ENCODE peak calls at places on chromosome 12, in seven cellular contexts. C is stimulated activated CD4-positive, alpha-beta T cell treated with anti-CD3 and anti-CD28 coated beads, Interleukin-4, amount 100 ng/mL, for 4 hours; N is M059J; E is left lung; J is activated naive CD4-positive, alpha-beta T cell; S is mucosa of gallbladder; I is astrocyte. G is an unnamed sample.
A peak's percentile ranks its signal among the peaks of the same experiment; 100 is the strongest.

GRCh38 chr12:32273712-32274111 is 125.6 kb upstream of the FGD4 start:
- DNase-seq in C (peak; percentile 15), N (no peak), E (no peak), J (peak; percentile 3), S (peak; percentile 15), I (no peak), G (no peak)

GRCh38 chr12:4978737-4979136 is 64.9 kb upstream of the KCNA5 start:
- DNase-seq in C (no peak), N (no peak), E (no peak), J (no peak), S (no peak), I (no peak), G (no peak)

GRCh38 chr12:24042651-24043050 is 93.2 kb upstream of the SOX5 start:
- DNase-seq in C (no peak), N (no peak), E (no peak), J (no peak), S (no peak), I (no peak), G (no peak)

GRCh38 chr12:93167331-93167730 is 210.4 kb upstream of the NUDT4 start:
- DNase-seq in C (no peak), N (no peak), E (no peak), J (no peak), S (no peak), I (no peak), G (no peak)

GRCh38 chr12:104672501-104673265 is 215.9 kb downstream of the CHST11 start:
- DNase-seq in C (no peak), N (peak; percentile 80), E (peak; percentile 73), J (no peak), S (peak; percentile 37), I (peak; percentile 47), G (no peak)

GRCh38 chr12:12560587-12561304 is 1.9 kb downstream of the DUSP16 start:
- DNase-seq in C (peak; percentile 18), N (peak; percentile 83), E (peak; percentile 48), J (no peak), S (peak; percentile 55), I (peak; percentile 81), G (peak; percentile 7)

GRCh38 chr12:108777156-108777555 is 45.8 kb upstream of the CORO1C start:
- DNase-seq in C (no peak), N (no peak), E (no peak), J (no peak), S (no peak), I (no peak), G (no peak)

GRCh38 chr12:9378430-9378835 is 170.2 kb upstream of the PZP start:
- DNase-seq in C (no peak), N (peak; percentile 17), E (no peak), J (no peak), S (no peak), I (no peak), G (no peak)

GRCh38 chr12:90331821-90332220 is 623.2 kb downstream of the CCER1 start:
- DNase-seq in C (no peak), N (no peak), E (no peak), J (no peak), S (no peak), I (no peak), G (no peak)

GRCh38 chr12:24822121-24822899 is 126.6 kb downstream of the BCAT1 start:
- DNase-seq in C (no peak), N (peak; percentile 84), E (no peak), J (no peak), S (no peak), I (peak; percentile 93), G (no peak)

GRCh38 chr12:121476477-121476876 is 76.6 kb downstream of the RNF34 start:
- DNase-seq in C (no peak), N (no peak), E (no peak), J (no peak), S (no peak), I (no peak), G (no peak)

GRCh38 chr12:54008260-54008552 is 579 bp upstream of the HOXC8 start:
- DNase-seq in C (no peak), N (no peak), E (no peak), J (no peak), S (no peak), I (no peak), G (no peak)

GRCh38 chr12:27081668-27082091 is 698 bp downstream of the C12orf71 start:
- DNase-seq in C (no peak), N (peak; percentile 22), E (no peak), J (no peak), S (no peak), I (no peak), G (no peak)

GRCh38 chr12:15688838-15689237 is 100.3 kb downstream of the EPS8 start:
- DNase-seq in C (no peak), N (no peak), E (no peak), J (no peak), S (no peak), I (no peak), G (no peak)

GRCh38 chr12:52656616-52657015 is 4.6 kb upstream of the KRT2 start:
- DNase-seq in C (no peak), N (no peak), E (no peak), J (no peak), S (no peak), I (no peak), G (no peak)

GRCh38 chr12:69935651-69936100 is 110.6 kb downstream of the MYRFL start:
- DNase-seq in C (no peak), N (peak; percentile 9), E (no peak), J (no peak), S (no peak), I (no peak), G (no peak)

GRCh38 chr12:10361084-10361483 is 28.8 kb downstream of the KLRK1 start:
- DNase-seq in C (no peak), N (no peak), E (no peak), J (no peak), S (no peak), I (no peak), G (no peak)

GRCh38 chr12:48022676-48023385 is 18.6 kb upstream of the COL2A1 start:
- DNase-seq in C (no peak), N (no peak), E (no peak), J (no peak), S (no peak), I (no peak), G (no peak)

GRCh38 chr12:75953312-75953906 is 78.2 kb downstream of the PHLDA1 start:
- DNase-seq in C (no peak), N (peak; percentile 88), E (no peak), J (no peak), S (no peak), I (peak; percentile 56), G (no peak)

GRCh38 chr12:96248532-96248931 is 54.4 kb downstream of the ELK3 start:
- DNase-seq in C (no peak), N (no peak), E (no peak), J (no peak), S (no peak), I (no peak), G (no peak)

GRCh38 chr12:31578632-31579031 is 12.3 kb downstream of the DENND5B start:
- DNase-seq in C (no peak), N (peak; percentile 51), E (no peak), J (no peak), S (no peak), I (peak; percentile 68), G (no peak)

GRCh38 chr12:124261885-124262284 is 33.0 kb upstream of the RFLNA start:
- DNase-seq in C (no peak), N (no peak), E (no peak), J (no peak), S (no peak), I (no peak), G (no peak)

GRCh38 chr12:17304503-17305347 is 698.8 kb upstream of the LMO3 start:
- DNase-seq in C (no peak), N (peak; percentile 9), E (no peak), J (no peak), S (no peak), I (peak; percentile 50), G (peak; percentile 18)

GRCh38 chr12:1212529-1212928 is 221.5 kb downstream of the ERC1 start:
- DNase-seq in C (no peak), N (no peak), E (no peak), J (no peak), S (no peak), I (no peak), G (no peak)

GRCh38 chr12:1544991-1545700 is 49.2 kb downstream of the FBXL14 start:
- DNase-seq in C (no peak), N (peak; percentile 42), E (no peak), J (no peak), S (no peak), I (no peak), G (peak; percentile 42)

GRCh38 chr12:57823908-57824640 is 5.5 kb upstream of the AVIL start:
- DNase-seq in C (no peak), N (no peak), E (no peak), J (no peak), S (no peak), I (no peak), G (no peak)

GRCh38 chr12:25438638-25439037 is 114.4 kb downstream of the LMNTD1 start:
- DNase-seq in C (no peak), N (no peak), E (no peak), J (no peak), S (no peak), I (peak; percentile 63), G (no peak)

GRCh38 chr12:31431721-31432120 is 105.8 kb upstream of the SINHCAF start:
- DNase-seq in C (no peak), N (no peak), E (no peak), J (no peak), S (no peak), I (peak; percentile 30), G (no peak)